ENCODE peak calls at places on chromosomes 3 and 15, in seven cellular contexts. One of them, this sample, is unnamed.

GRCh38 chr15:66740802-66741201 is 38.8 kb downstream of the SMAD6 start:
- DNase-seq in neural crest cell: no peak
- DNase-seq in OCI-LY7: no peak
- DNase-seq in cardiac muscle cell: peak; percentile 58
- DNase-seq in fibroblast of mammary gland: peak; percentile 53
- DNase-seq in AG04449: no peak
- DNase-seq in transverse colon: peak; percentile 72
- DNase-seq in this sample: no peak

GRCh38 chr3:153967260-153967659 is 153.9 kb upstream of the ARHGEF26 start:
- DNase-seq in neural crest cell: no peak
- DNase-seq in OCI-LY7: no peak
- DNase-seq in cardiac muscle cell: no peak
- DNase-seq in fibroblast of mammary gland: peak; percentile 15
- DNase-seq in AG04449: no peak
- DNase-seq in transverse colon: no peak
- DNase-seq in this sample: no peak

GRCh38 chr3:4340411-4341335 is 37.5 kb downstream of the SETMAR start:
- DNase-seq in neural crest cell: no peak
- DNase-seq in OCI-LY7: no peak
- DNase-seq in cardiac muscle cell: peak; percentile 51
- DNase-seq in fibroblast of mammary gland: no peak
- DNase-seq in AG04449: no peak
- DNase-seq in transverse colon: no peak
- DNase-seq in this sample: no peak

GRCh38 chr3:117059054-117059989 is 349.7 kb downstream of the TUSC7 start:
- DNase-seq in neural crest cell: no peak
- DNase-seq in OCI-LY7: peak; percentile 21
- DNase-seq in cardiac muscle cell: peak; percentile 43
- DNase-seq in fibroblast of mammary gland: peak; percentile 42
- DNase-seq in AG04449: no peak
- DNase-seq in transverse colon: no peak
- DNase-seq in this sample: no peak

GRCh38 chr15:66046751-66047150 is 177.5 kb downstream of the RAB11A start:
- DNase-seq in neural crest cell: no peak
- DNase-seq in OCI-LY7: peak; percentile 14
- DNase-seq in cardiac muscle cell: no peak
- DNase-seq in fibroblast of mammary gland: no peak
- DNase-seq in AG04449: no peak
- DNase-seq in transverse colon: no peak
- DNase-seq in this sample: no peak

GRCh38 chr3:10855083-10855870 is 39.2 kb downstream of the SLC6A11 start:
- DNase-seq in neural crest cell: no peak
- DNase-seq in OCI-LY7: no peak
- DNase-seq in cardiac muscle cell: no peak
- DNase-seq in fibroblast of mammary gland: no peak
- DNase-seq in AG04449: no peak
- DNase-seq in transverse colon: no peak
- DNase-seq in this sample: no peak

GRCh38 chr3:173371848-173372487 is 25.6 kb upstream of the NLGN1 start:
- DNase-seq in neural crest cell: peak; percentile 29
- DNase-seq in OCI-LY7: no peak
- DNase-seq in cardiac muscle cell: peak; percentile 58
- DNase-seq in fibroblast of mammary gland: peak; percentile 48
- DNase-seq in AG04449: no peak
- DNase-seq in transverse colon: no peak
- DNase-seq in this sample: no peak

GRCh38 chr15:96462768-96463167 is 132.3 kb downstream of the NR2F2 start:
- DNase-seq in neural crest cell: no peak
- DNase-seq in OCI-LY7: no peak
- DNase-seq in cardiac muscle cell: peak; percentile 0
- DNase-seq in fibroblast of mammary gland: peak; percentile 9
- DNase-seq in AG04449: no peak
- DNase-seq in transverse colon: no peak
- DNase-seq in this sample: no peak

GRCh38 chr3:16570113-16570512 is 35.1 kb downstream of the DAZL start:
- DNase-seq in neural crest cell: no peak
- DNase-seq in OCI-LY7: no peak
- DNase-seq in cardiac muscle cell: no peak
- DNase-seq in fibroblast of mammary gland: no peak
- DNase-seq in AG04449: no peak
- DNase-seq in transverse colon: no peak
- DNase-seq in this sample: no peak

GRCh38 chr3:110314512-110315114 is 757.0 kb upstream of the NECTIN3 start:
- DNase-seq in neural crest cell: peak; percentile 51
- DNase-seq in OCI-LY7: peak; percentile 65
- DNase-seq in cardiac muscle cell: peak; percentile 73
- DNase-seq in fibroblast of mammary gland: peak; percentile 72
- DNase-seq in AG04449: no peak
- DNase-seq in transverse colon: peak; percentile 53
- DNase-seq in this sample: no peak

GRCh38 chr3:42118762-42119361 is 27.7 kb downstream of the TRAK1 start:
- DNase-seq in neural crest cell: no peak
- DNase-seq in OCI-LY7: peak; percentile 83
- DNase-seq in cardiac muscle cell: peak; percentile 37
- DNase-seq in fibroblast of mammary gland: peak; percentile 48
- DNase-seq in AG04449: no peak
- DNase-seq in transverse colon: peak; percentile 42
- DNase-seq in this sample: peak; percentile 53
- TF ChIP-seq CTCF in neural crest cell: peak; percentile 65
- TF ChIP-seq CTCF in OCI-LY7: peak; percentile 89
- TF ChIP-seq CTCF in cardiac muscle cell: peak; percentile 30
- TF ChIP-seq CTCF in fibroblast of mammary gland: peak; percentile 39
- TF ChIP-seq CTCF in AG04449: peak; percentile 36
- TF ChIP-seq CTCF in transverse colon: peak; percentile 11
- TF ChIP-seq CTCF in this sample: peak; percentile 46

GRCh38 chr15:88331291-88331690 is 74.8 kb upstream of the NTRK3 start:
- DNase-seq in neural crest cell: peak; percentile 76
- DNase-seq in OCI-LY7: peak; percentile 83
- DNase-seq in cardiac muscle cell: peak; percentile 31
- DNase-seq in fibroblast of mammary gland: peak; percentile 15
- DNase-seq in AG04449: no peak
- DNase-seq in transverse colon: peak; percentile 14
- DNase-seq in this sample: peak; percentile 44
- TF ChIP-seq CTCF in neural crest cell: peak; percentile 74
- TF ChIP-seq CTCF in OCI-LY7: peak; percentile 96
- TF ChIP-seq CTCF in cardiac muscle cell: peak; percentile 52
- TF ChIP-seq CTCF in fibroblast of mammary gland: peak; percentile 49
- TF ChIP-seq CTCF in AG04449: peak; percentile 49
- TF ChIP-seq CTCF in transverse colon: no peak
- TF ChIP-seq CTCF in this sample: peak; percentile 87

DNA sequence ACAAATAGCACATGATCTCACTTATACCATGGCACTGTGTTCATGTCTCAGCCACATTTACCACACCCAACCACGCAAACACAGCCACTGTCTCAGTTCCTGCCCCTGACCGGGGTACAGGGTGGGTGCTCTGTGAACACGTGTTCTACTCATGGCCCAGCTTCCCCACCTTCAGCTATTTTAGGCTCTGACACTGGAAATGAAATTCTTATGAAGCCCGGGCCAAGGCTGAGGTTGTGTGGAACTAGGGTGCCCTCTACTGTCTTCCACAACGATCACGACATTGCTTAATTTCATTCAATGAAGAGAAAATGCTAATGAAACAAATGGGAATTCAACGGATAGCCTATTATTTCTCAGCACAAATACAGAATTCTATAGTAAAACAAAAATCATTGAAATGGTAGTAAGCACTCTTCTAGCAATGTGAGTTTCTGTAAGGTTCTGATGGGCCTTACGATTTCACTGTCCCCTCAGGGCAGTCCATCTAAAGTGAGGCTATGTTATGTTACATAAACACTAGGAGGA is 2.1 kb upstream of the GABRA5 start:
- DNase-seq in neural crest cell: peak; percentile 44
- DNase-seq in OCI-LY7: peak; percentile 32
- DNase-seq in cardiac muscle cell: peak; percentile 52
- DNase-seq in fibroblast of mammary gland: peak; percentile 49
- DNase-seq in AG04449: no peak
- DNase-seq in transverse colon: no peak
- DNase-seq in this sample: no peak
- TF ChIP-seq CTCF in neural crest cell: peak; percentile 84
- TF ChIP-seq CTCF in OCI-LY7: peak; percentile 82
- TF ChIP-seq CTCF in cardiac muscle cell: peak; percentile 56
- TF ChIP-seq CTCF in fibroblast of mammary gland: peak; percentile 48
- TF ChIP-seq CTCF in AG04449: peak; percentile 59
- TF ChIP-seq CTCF in transverse colon: peak; percentile 14
- TF ChIP-seq CTCF in this sample: peak; percentile 91

GRCh38 chr15:60364306-60364924 is 33.4 kb downstream of the ANXA2 start:
- DNase-seq in neural crest cell: no peak
- DNase-seq in OCI-LY7: no peak
- DNase-seq in cardiac muscle cell: no peak
- DNase-seq in fibroblast of mammary gland: no peak
- DNase-seq in AG04449: no peak
- DNase-seq in transverse colon: no peak
- DNase-seq in this sample: no peak
- TF ChIP-seq CTCF in neural crest cell: no peak
- TF ChIP-seq CTCF in OCI-LY7: no peak
- TF ChIP-seq CTCF in cardiac muscle cell: peak; percentile 5
- TF ChIP-seq CTCF in fibroblast of mammary gland: no peak
- TF ChIP-seq CTCF in AG04449: no peak
- TF ChIP-seq CTCF in transverse colon: no peak
- TF ChIP-seq CTCF in this sample: peak; percentile 4

GRCh38 chr15:70100495-70101331 is 3.0 kb upstream of the TLE3 start:
- DNase-seq in neural crest cell: peak; percentile 59
- DNase-seq in OCI-LY7: peak; percentile 68
- DNase-seq in cardiac muscle cell: peak; percentile 91
- DNase-seq in fibroblast of mammary gland: peak; percentile 71
- DNase-seq in AG04449: no peak
- DNase-seq in transverse colon: peak; percentile 71
- DNase-seq in this sample: no peak
- TF ChIP-seq CTCF in neural crest cell: peak; percentile 66
- TF ChIP-seq CTCF in OCI-LY7: peak; percentile 54
- TF ChIP-seq CTCF in cardiac muscle cell: peak; percentile 45
- TF ChIP-seq CTCF in fibroblast of mammary gland: peak; percentile 21
- TF ChIP-seq CTCF in AG04449: no peak
- TF ChIP-seq CTCF in transverse colon: peak; percentile 60
- TF ChIP-seq CTCF in this sample: no peak

GRCh38 chr3:43996379-43997301 is 245.0 kb upstream of the TOPAZ1 start:
- DNase-seq in neural crest cell: peak; percentile 39
- DNase-seq in OCI-LY7: peak; percentile 65
- DNase-seq in cardiac muscle cell: peak; percentile 29
- DNase-seq in fibroblast of mammary gland: peak; percentile 54
- DNase-seq in AG04449: no peak
- DNase-seq in transverse colon: no peak
- DNase-seq in this sample: no peak
- TF ChIP-seq CTCF in neural crest cell: no peak
- TF ChIP-seq CTCF in OCI-LY7: peak; percentile 67
- TF ChIP-seq CTCF in cardiac muscle cell: no peak
- TF ChIP-seq CTCF in fibroblast of mammary gland: peak; percentile 26
- TF ChIP-seq CTCF in AG04449: peak; percentile 61
- TF ChIP-seq CTCF in transverse colon: no peak
- TF ChIP-seq CTCF in this sample: peak; percentile 48

GRCh38 chr3:2166552-2166951 is 67.9 kb downstream of the CNTN4 start:
- DNase-seq in neural crest cell: no peak
- DNase-seq in OCI-LY7: no peak
- DNase-seq in cardiac muscle cell: no peak
- DNase-seq in fibroblast of mammary gland: no peak
- DNase-seq in AG04449: no peak
- DNase-seq in transverse colon: no peak
- DNase-seq in this sample: no peak
- TF ChIP-seq CTCF in neural crest cell: peak; percentile 53
- TF ChIP-seq CTCF in OCI-LY7: peak; percentile 52
- TF ChIP-seq CTCF in cardiac muscle cell: no peak
- TF ChIP-seq CTCF in fibroblast of mammary gland: no peak
- TF ChIP-seq CTCF in AG04449: no peak
- TF ChIP-seq CTCF in transverse colon: no peak
- TF ChIP-seq CTCF in this sample: peak; percentile 39

DNA sequence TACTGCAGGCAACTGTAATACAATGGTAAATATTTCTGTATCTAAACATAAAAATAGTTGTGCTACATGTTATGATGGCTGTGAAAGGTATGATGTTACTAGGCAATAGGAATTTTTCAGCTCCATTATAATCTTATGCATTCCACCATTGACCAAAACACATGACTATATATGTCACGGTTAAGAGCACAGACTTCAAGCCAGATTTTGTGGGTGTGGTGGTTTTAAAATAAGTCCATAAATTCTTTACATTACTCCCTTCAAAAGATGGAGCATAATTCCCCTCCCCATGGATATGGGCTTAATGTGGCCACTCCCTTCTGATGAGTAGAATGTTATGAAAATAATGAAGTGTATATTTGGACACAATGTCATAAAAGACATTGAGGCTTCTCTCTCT is 88.4 kb upstream of the TBC1D5 start:
- DNase-seq in neural crest cell: no peak
- DNase-seq in OCI-LY7: no peak
- DNase-seq in cardiac muscle cell: no peak
- DNase-seq in fibroblast of mammary gland: no peak
- DNase-seq in AG04449: no peak
- DNase-seq in transverse colon: no peak
- DNase-seq in this sample: no peak
- TF ChIP-seq CTCF in neural crest cell: no peak
- TF ChIP-seq CTCF in OCI-LY7: no peak
- TF ChIP-seq CTCF in cardiac muscle cell: no peak
- TF ChIP-seq CTCF in fibroblast of mammary gland: no peak
- TF ChIP-seq CTCF in AG04449: no peak
- TF ChIP-seq CTCF in transverse colon: no peak
- TF ChIP-seq CTCF in this sample: no peak

GRCh38 chr3:183984749-183985729 is 32.6 kb downstream of the ABCC5 start:
- DNase-seq in neural crest cell: no peak
- DNase-seq in OCI-LY7: no peak
- DNase-seq in cardiac muscle cell: no peak
- DNase-seq in fibroblast of mammary gland: no peak
- DNase-seq in AG04449: no peak
- DNase-seq in transverse colon: no peak
- DNase-seq in this sample: no peak
- TF ChIP-seq CTCF in neural crest cell: no peak
- TF ChIP-seq CTCF in OCI-LY7: no peak
- TF ChIP-seq CTCF in cardiac muscle cell: no peak
- TF ChIP-seq CTCF in fibroblast of mammary gland: no peak
- TF ChIP-seq CTCF in AG04449: no peak
- TF ChIP-seq CTCF in transverse colon: no peak
- TF ChIP-seq CTCF in this sample: no peak